ENCODE peak calls at places on chromosomes 6 and 20, in eight cellular contexts. K is EL; P is IMR-90; B is NCI-H446; W is central memory CD4-positive, alpha-beta T cell; M is occipital lobe; H is M059J; J is K562. G is an unnamed sample.

GRCh38 chr6:3405679-3406078 is 51.2 kb downstream of the SLC22A23 start:
- DNase-seq in K (no peak), P (peak; percentile 46), B (no peak), W (no peak), M (no peak), H (no peak), J (no peak), G (peak; percentile 85)

GRCh38 chr20:63782051-63782471 is 42.5 kb downstream of the SLC2A4RG start:
- DNase-seq in K (no peak), P (no peak), B (no peak), W (peak; percentile 27), M (no peak), H (no peak), J (no peak), G (no peak)

GRCh38 chr20:40781340-40781916 is 92.4 kb upstream of the MAFB start:
- DNase-seq in K (no peak), P (no peak), B (no peak), W (no peak), M (no peak), H (no peak), J (no peak), G (no peak)

GRCh38 chr6:27230758-27231111 is 16.8 kb upstream of the PRSS16 start:
- DNase-seq in K (no peak), P (no peak), B (no peak), W (no peak), M (no peak), H (no peak), J (no peak), G (no peak)

GRCh38 chr6:145506554-145506953 is 228.8 kb downstream of the EPM2A start:
- DNase-seq in K (no peak), P (no peak), B (no peak), W (no peak), M (no peak), H (no peak), J (no peak), G (no peak)

GRCh38 chr6:46368137-46368536 is 123.1 kb downstream of the RCAN2 start:
- DNase-seq in K (no peak), P (no peak), B (no peak), W (no peak), M (no peak), H (no peak), J (no peak), G (no peak)

GRCh38 chr20:50388733-50389436 is 121.3 kb upstream of the PTPN1 start:
- DNase-seq in K (no peak), P (no peak), B (no peak), W (no peak), M (no peak), H (no peak), J (no peak), G (no peak)

GRCh38 chr20:51583073-51583472 is 40.6 kb upstream of the NFATC2 start:
- DNase-seq in K (no peak), P (no peak), B (no peak), W (no peak), M (no peak), H (no peak), J (no peak), G (no peak)

GRCh38 chr6:125480571-125480970 is 178.8 kb upstream of the HDDC2 start:
- DNase-seq in K (no peak), P (no peak), B (no peak), W (no peak), M (no peak), H (no peak), J (no peak), G (no peak)

GRCh38 chr20:41340327-41341055 is at the start of gene LPIN3:
- DNase-seq in K (peak; percentile 92), P (peak; percentile 63), B (no peak), W (peak; percentile 18), M (no peak), H (peak; percentile 80), J (peak; percentile 98), G (peak; percentile 97)

GRCh38 chr20:38547288-38547825 is 33.6 kb upstream of the ADIG start:
- DNase-seq in K (no peak), P (no peak), B (no peak), W (no peak), M (no peak), H (peak; percentile 16), J (no peak), G (no peak)

GRCh38 chr20:4571759-4572531 is 149.8 kb upstream of the PRND start:
- DNase-seq in K (no peak), P (peak; percentile 39), B (no peak), W (no peak), M (no peak), H (peak; percentile 53), J (no peak), G (no peak)

GRCh38 chr6:54722328-54722727 is 124.2 kb upstream of the FAM83B start:
- DNase-seq in K (no peak), P (peak; percentile 3), B (no peak), W (no peak), M (no peak), H (peak; percentile 6), J (no peak), G (no peak)

GRCh38 chr6:149925974-149926777 is 3.3 kb upstream of the RAET1G start:
- DNase-seq in K (peak; percentile 80), P (peak; percentile 66), B (peak; percentile 64), W (peak; percentile 51), M (peak; percentile 52), H (peak; percentile 86), J (peak; percentile 75), G (peak; percentile 84)

GRCh38 chr6:130980310-130981032 is 82.6 kb downstream of the EPB41L2 start:
- DNase-seq in K (no peak), P (no peak), B (no peak), W (no peak), M (no peak), H (no peak), J (no peak), G (no peak)

GRCh38 chr6:42742116-42742894 is 3.6 kb downstream of the TBCC start:
- DNase-seq in K (peak; percentile 24), P (peak; percentile 68), B (peak; percentile 90), W (no peak), M (no peak), H (peak; percentile 75), J (no peak), G (peak; percentile 32)

GRCh38 chr6:143733500-143733899 is 55.7 kb downstream of the PHACTR2 start:
- DNase-seq in K (no peak), P (no peak), B (no peak), W (no peak), M (no peak), H (no peak), J (no peak), G (no peak)

GRCh38 chr20:62118113-62119043 is 3.9 kb upstream of the LSM14B start:
- DNase-seq in K (no peak), P (no peak), B (no peak), W (no peak), M (no peak), H (no peak), J (no peak), G (no peak)